ENCODE peak calls at places on chromosomes 5 and 9, in four cellular contexts. W is fibroblast of pulmonary artery, P is endodermal cell, L is heart right ventricle. X is an unnamed sample.

GRCh38 chr5:102718819-102719218 is 36.3 kb upstream of the PAM start:
- DNase-seq in L (no peak), P (no peak), W (peak), X (peak)

GRCh38 chr9:61665829-61666228 is 476.0 kb downstream of the SPATA31A7 start:
- DNase-seq in W (no peak), P (no peak), L (no peak), X (no peak)

GRCh38 chr9:136229096-136230065 is 16.2 kb downstream of the QSOX2 start:
- DNase-seq in P (no peak), W (no peak), L (no peak), X (no peak)

GRCh38 chr5:2280318-2280717 is 397.6 kb upstream of the IRX4 start:
- DNase-seq in P (no peak), W (no peak), L (no peak), X (no peak)

GRCh38 chr5:176625512-176625911 is 4.8 kb downstream of the SNCB start:
- DNase-seq in P (no peak), W (no peak), L (no peak), X (no peak)

GRCh38 chr5:112338681-112339337 is 80.3 kb downstream of the EPB41L4A start:
- DNase-seq in L (peak), P (peak), W (peak), X (peak)

GRCh38 chr9:121736964-121737462 is 85.6 kb downstream of the DAB2IP start:
- DNase-seq in W (no peak), L (peak), P (peak), X (no peak)

GRCh38 chr5:78612227-78613150 is 36.1 kb downstream of the LHFPL2 start:
- DNase-seq in W (no peak), L (no peak), P (no peak), X (peak)

GRCh38 chr9:79572032-79572890 is 496 bp downstream of the TLE4 start:
- DNase-seq in L (no peak), P (peak), W (peak), X (peak)

GRCh38 chr5:168481330-168481788 is 4.9 kb upstream of the RARS1 start:
- DNase-seq in W (no peak), L (no peak), P (no peak), X (no peak)

GRCh38 chr9:124774131-124774978 is 2.6 kb upstream of the OLFML2A start:
- DNase-seq in W (peak), L (peak), P (peak), X (peak)

GRCh38 chr5:102778478-102778877 is 23.4 kb downstream of the PAM start:
- DNase-seq in L (no peak), P (no peak), W (peak), X (peak)

GRCh38 chr5:73687357-73687756 is 61.4 kb downstream of the ARHGEF28 start:
- DNase-seq in P (no peak), L (no peak), W (no peak), X (no peak)

GRCh38 chr5:134113908-134114875 is at the start of gene TCF7:
- DNase-seq in P (peak), L (peak), W (peak), X (peak)

GRCh38 chr9:94772654-94773303 is 46.3 kb downstream of the AOPEP start:
- DNase-seq in P (no peak), L (no peak), W (no peak), X (peak)

GRCh38 chr5:5105531-5105930 is 34.6 kb upstream of the ADAMTS16 start:
- DNase-seq in P (no peak), L (no peak), W (no peak), X (no peak)

GRCh38 chr9:93292288-93292615 is 108.3 kb downstream of the WNK2 start:
- DNase-seq in W (no peak), L (no peak), P (no peak), X (no peak)

GRCh38 chr5:132177691-132178149 is 49.9 kb downstream of the P4HA2 start:
- DNase-seq in W (no peak), P (no peak), L (no peak), X (no peak)

GRCh38 chr9:77712533-77713130 is 64.5 kb upstream of the GNA14 start:
- DNase-seq in L (no peak), P (no peak), W (peak), X (peak)

GRCh38 chr9:116697341-116697740 is 10.2 kb downstream of the TRIM32 start:
- DNase-seq in W (peak), L (no peak), P (no peak), X (peak)

GRCh38 chr9:133203506-133204075 is 5.5 kb downstream of the OBP2B start:
- DNase-seq in W (no peak), L (no peak), P (no peak), X (no peak)

GRCh38 chr5:402615-403359 is 40.2 kb upstream of the EXOC3 start:
- DNase-seq in P (no peak), L (no peak), W (no peak), X (no peak)

GRCh38 chr5:14187157-14187556 is 44.0 kb downstream of the TRIO start:
- DNase-seq in L (no peak), W (no peak), P (no peak), X (no peak)

GRCh38 chr5:14189680-14190079 is 46.5 kb downstream of the TRIO start:
- DNase-seq in W (no peak), L (no peak), P (no peak), X (no peak)

GRCh38 chr5:14187660-14188059 is 44.5 kb downstream of the TRIO start:
- DNase-seq in W (peak), L (no peak), P (no peak), X (no peak)

GRCh38 chr5:14190194-14191164 is 47.3 kb downstream of the TRIO start:
- DNase-seq in P (no peak), W (peak), L (no peak), X (peak)

DNA sequence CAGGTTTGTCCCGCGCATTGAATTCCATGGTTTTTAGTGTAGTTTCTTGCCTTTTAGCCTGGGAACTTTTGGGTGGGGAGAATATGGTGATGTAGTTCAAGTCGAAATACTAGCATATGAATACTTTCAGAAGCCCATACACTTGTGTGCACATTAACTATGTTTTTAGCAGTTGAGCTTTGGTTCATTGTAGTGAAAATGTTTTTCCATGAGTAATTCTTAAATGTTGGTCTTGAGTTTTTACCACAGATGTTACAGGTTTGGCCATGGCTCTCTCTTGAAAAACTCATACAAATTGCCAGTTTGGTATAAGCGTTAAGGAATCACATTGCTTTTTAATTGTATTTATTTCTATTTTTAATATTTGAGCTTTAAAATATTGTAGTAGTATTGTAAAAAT is 45.6 kb downstream of the TRIO start:
- DNase-seq in W (no peak), L (no peak), P (no peak), X (no peak)
- H3K4me3 ChIP-seq in W (no peak), L (no peak), P (no peak), X (no peak)

DNA sequence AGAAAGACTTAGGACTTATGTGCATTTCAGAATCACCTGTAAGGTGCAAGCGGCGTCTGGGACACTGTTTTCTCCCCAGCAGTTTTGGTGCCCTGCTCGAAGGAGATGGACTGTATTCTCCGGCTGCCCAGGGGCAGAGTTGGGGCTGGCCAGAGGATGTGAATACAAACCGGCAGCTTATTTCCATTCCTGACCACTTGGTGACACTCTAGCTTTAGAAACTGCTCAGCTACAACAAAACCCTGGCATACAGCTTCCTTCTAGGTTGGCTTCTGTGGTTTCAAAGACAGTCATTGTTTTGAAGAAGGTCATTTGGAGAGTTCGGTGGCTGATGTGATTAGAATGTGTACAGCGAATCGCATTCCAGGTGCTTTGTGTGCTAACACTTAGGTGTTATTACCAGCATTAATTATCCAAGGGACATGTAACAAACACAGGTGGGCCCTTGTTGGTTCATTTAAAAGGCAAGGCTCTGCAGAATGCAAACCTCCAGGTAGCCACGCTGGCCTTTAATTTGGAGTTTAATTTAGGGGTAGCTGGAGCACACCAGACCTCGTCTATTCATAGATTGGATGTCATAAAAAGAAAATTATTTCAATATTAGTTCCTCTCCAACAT is 191.0 kb downstream of the MAT2B start:
- DNase-seq in W (peak), L (peak), P (peak), X (peak)
- TF ChIP-seq CTCF in W (peak), L (no peak), P (peak), X (peak)

GRCh38 chr5:43039468-43040286 is 442 bp downstream of the ANXA2R start:
- DNase-seq in L (peak), P (peak), W (peak), X (peak)

GRCh38 chr5:43037929-43038510 is 2.1 kb downstream of the ANXA2R start:
- DNase-seq in L (peak), P (peak), W (peak), X (peak)

GRCh38 chr5:43040287-43041098 is at the start of gene ANXA2R:
- DNase-seq in L (peak), P (peak), W (peak), X (peak)

GRCh38 chr5:43038523-43038989 is 1.6 kb downstream of the ANXA2R start:
- DNase-seq in W (peak), P (no peak), L (no peak), X (no peak)

DNA sequence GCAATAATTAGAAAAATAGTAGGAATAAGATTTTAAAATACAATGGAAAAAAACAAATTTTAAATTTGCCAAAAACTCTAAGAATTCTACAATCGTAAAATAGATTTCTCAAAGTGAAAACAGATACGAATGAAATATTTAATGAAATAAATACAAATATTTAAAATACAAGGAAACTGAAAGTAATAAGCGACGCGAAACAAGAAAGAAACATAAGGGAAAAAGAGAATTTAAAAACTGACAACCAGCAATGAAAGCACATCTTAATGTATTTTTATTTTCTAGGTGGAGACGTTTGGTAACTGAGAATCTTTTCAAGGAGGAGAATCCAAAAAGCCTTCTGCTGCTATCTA is 1.0 kb downstream of the ANXA2R start:
- DNase-seq in P (no peak), L (no peak), W (no peak), X (no peak)
- H3K4me3 ChIP-seq in P (peak), L (peak), W (peak), X (peak)

GRCh38 chr9:101388507-101388993 is 3.7 kb upstream of the BAAT start:
- DNase-seq in P (no peak), L (no peak), W (no peak), X (no peak)
- TF ChIP-seq CTCF in P (peak), L (no peak), W (peak), X (peak)

DNA sequence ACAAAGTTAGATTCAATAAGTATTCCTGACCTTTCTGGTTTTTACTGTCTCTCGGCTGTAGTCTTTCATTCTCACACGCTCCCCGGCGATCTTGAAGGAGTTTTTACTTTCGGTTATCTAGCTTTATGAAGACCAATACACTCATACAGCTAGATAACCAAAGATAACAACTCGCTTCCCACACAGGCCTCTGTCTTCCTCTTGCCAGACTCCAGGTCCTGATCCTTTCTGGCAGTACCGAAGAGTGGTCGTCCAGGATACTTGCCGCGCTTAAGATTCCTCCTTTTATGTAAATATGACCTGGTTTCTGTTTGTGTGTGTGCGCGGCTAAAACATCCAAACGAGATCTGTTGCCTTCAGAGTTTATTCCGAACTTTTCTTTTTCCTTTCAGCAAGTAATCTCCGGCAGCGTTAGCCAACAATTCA is 216.2 kb downstream of the MEF2C start:
- DNase-seq in L (no peak), W (no peak), P (peak), X (no peak)
- H3K4me3 ChIP-seq in L (peak), W (peak), P (peak), X (peak)